ENCODE peak calls at places on chromosomes 5 and 9, in seven cellular contexts. J, X, E, A, U, T and V are unnamed samples.

GRCh38 chr5:177430972-177431316 is 4.5 kb downstream of the GRK6 start:
- DNase-seq in J (no peak), X (no peak), E (no peak), A (no peak), U (no peak), T (no peak), V (no peak)

GRCh38 chr5:33933723-33934544 is 2.3 kb upstream of the RXFP3 start:
- DNase-seq in J (no peak), X (peak), E (no peak), A (no peak), U (no peak), T (no peak), V (no peak)

GRCh38 chr9:134562146-134562753 is 79.4 kb upstream of the COL5A1 start:
- DNase-seq in J (no peak), X (no peak), E (no peak), A (no peak), U (no peak), T (no peak), V (no peak)

GRCh38 chr5:139275536-139276297 is 17.8 kb upstream of the MATR3 start:
- DNase-seq in J (peak), X (no peak), E (no peak), A (no peak), U (no peak), T (peak), V (no peak)

GRCh38 chr9:108259917-108260675 is 595.7 kb downstream of the ACTL7B start:
- DNase-seq in J (no peak), X (no peak), E (no peak), A (no peak), U (no peak), T (no peak), V (no peak)

GRCh38 chr5:116733995-116734716 is 159.5 kb upstream of the SEMA6A start:
- DNase-seq in J (no peak), X (no peak), E (no peak), A (no peak), U (no peak), T (no peak), V (no peak)

GRCh38 chr5:98767563-98767962 is 5.9 kb upstream of the RGMB start:
- DNase-seq in J (no peak), X (no peak), E (no peak), A (no peak), U (no peak), T (no peak), V (no peak)

GRCh38 chr5:72268753-72269410 is 51.2 kb downstream of the MRPS27 start:
- DNase-seq in J (peak), X (no peak), E (peak), A (peak), U (peak), T (peak), V (no peak)

GRCh38 chr9:127927457-127928231 is 2.9 kb downstream of the PIP5KL1 start:
- DNase-seq in J (no peak), X (no peak), E (no peak), A (peak), U (peak), T (peak), V (no peak)

GRCh38 chr9:100579665-100580064 is 1.8 kb downstream of the CAVIN4 start:
- DNase-seq in J (no peak), X (no peak), E (no peak), A (no peak), U (no peak), T (no peak), V (no peak)

GRCh38 chr5:124754206-124754927 is 7.9 kb upstream of the ZNF608 start:
- DNase-seq in J (no peak), X (no peak), E (no peak), A (no peak), U (no peak), T (no peak), V (no peak)

GRCh38 chr5:159226451-159226850 is 17.1 kb upstream of the RNF145 start:
- DNase-seq in J (peak), X (no peak), E (no peak), A (no peak), U (no peak), T (no peak), V (no peak)

GRCh38 chr9:91589101-91589553 is 165.5 kb upstream of the NFIL3 start:
- DNase-seq in J (no peak), X (peak), E (no peak), A (no peak), U (no peak), T (no peak), V (no peak)

GRCh38 chr5:172251419-172251818 is 32.1 kb downstream of the UBTD2 start:
- DNase-seq in J (no peak), X (no peak), E (no peak), A (no peak), U (no peak), T (no peak), V (no peak)

GRCh38 chr9:90365646-90366045 is 277.0 kb downstream of the DIRAS2 start:
- DNase-seq in J (no peak), X (no peak), E (peak), A (no peak), U (no peak), T (no peak), V (no peak)

GRCh38 chr5:176771102-176771845 is 39.1 kb upstream of the UNC5A start:
- DNase-seq in J (no peak), X (no peak), E (no peak), A (no peak), U (no peak), T (no peak), V (no peak)

GRCh38 chr5:138793481-138794010 is 40.3 kb downstream of the CTNNA1 start:
- DNase-seq in J (no peak), X (no peak), E (no peak), A (no peak), U (no peak), T (no peak), V (no peak)

GRCh38 chr5:137734962-137735530 is 843 bp downstream of the KLHL3 start:
- DNase-seq in J (no peak), X (no peak), E (peak), A (no peak), U (no peak), T (no peak), V (no peak)

GRCh38 chr9:83978992-83979811 is 813 bp downstream of the HNRNPK start:
- DNase-seq in J (peak), X (no peak), E (peak), A (no peak), U (peak), T (peak), V (no peak)

GRCh38 chr5:35672995-35673394 is 55.3 kb downstream of the SPEF2 start:
- DNase-seq in J (no peak), X (no peak), E (no peak), A (no peak), U (no peak), T (no peak), V (no peak)

GRCh38 chr9:33988219-33988890 is 60.3 kb downstream of the UBAP2 start:
- DNase-seq in J (no peak), X (peak), E (no peak), A (no peak), U (no peak), T (no peak), V (no peak)

GRCh38 chr5:154892370-154892771 is 33.9 kb downstream of the CNOT8 start:
- DNase-seq in J (no peak), X (no peak), E (no peak), A (no peak), U (no peak), T (no peak), V (no peak)

GRCh38 chr9:137126786-137127185 is 12.2 kb upstream of the GRIN1 start:
- DNase-seq in J (no peak), X (no peak), E (no peak), A (no peak), U (no peak), T (no peak), V (no peak)
- TF ChIP-seq SIN3A in J (no peak), X (no peak), E (no peak), A (no peak), U (no peak), T (no peak), V (no peak)

GRCh38 chr9:115367780-115368179 is 249.8 kb upstream of the TNC start:
- DNase-seq in J (no peak), X (no peak), E (no peak), A (no peak), U (no peak), T (no peak), V (no peak)
- TF ChIP-seq SIN3A in J (no peak), X (no peak), E (no peak), A (no peak), U (no peak), T (no peak), V (no peak)

GRCh38 chr5:148176480-148176879 is 8.1 kb downstream of the SPINK14 start:
- DNase-seq in J (no peak), X (no peak), E (no peak), A (no peak), U (no peak), T (no peak), V (no peak)

GRCh38 chr5:148166550-148167283 is 1.6 kb upstream of the SPINK14 start:
- DNase-seq in J (no peak), X (no peak), E (no peak), A (no peak), U (no peak), T (no peak), V (no peak)

GRCh38 chr5:148168246-148168645 is at the start of gene SPINK14:
- DNase-seq in J (no peak), X (no peak), E (no peak), A (no peak), U (no peak), T (no peak), V (no peak)

GRCh38 chr5:148172377-148172776 is 4.0 kb downstream of the SPINK14 start:
- DNase-seq in J (no peak), X (no peak), E (no peak), A (no peak), U (no peak), T (no peak), V (no peak)
- TF ChIP-seq SIN3A in J (no peak), X (no peak), E (no peak), A (no peak), U (no peak), T (no peak), V (no peak)

GRCh38 chr5:106397700-106398099 is 1273.0 kb downstream of the EFNA5 start:
- DNase-seq in J (no peak), X (no peak), E (no peak), A (peak), U (no peak), T (no peak), V (peak)

GRCh38 chr5:106393276-106393675 is 1277.5 kb downstream of the EFNA5 start:
- DNase-seq in J (no peak), X (no peak), E (no peak), A (no peak), U (no peak), T (no peak), V (no peak)

DNA sequence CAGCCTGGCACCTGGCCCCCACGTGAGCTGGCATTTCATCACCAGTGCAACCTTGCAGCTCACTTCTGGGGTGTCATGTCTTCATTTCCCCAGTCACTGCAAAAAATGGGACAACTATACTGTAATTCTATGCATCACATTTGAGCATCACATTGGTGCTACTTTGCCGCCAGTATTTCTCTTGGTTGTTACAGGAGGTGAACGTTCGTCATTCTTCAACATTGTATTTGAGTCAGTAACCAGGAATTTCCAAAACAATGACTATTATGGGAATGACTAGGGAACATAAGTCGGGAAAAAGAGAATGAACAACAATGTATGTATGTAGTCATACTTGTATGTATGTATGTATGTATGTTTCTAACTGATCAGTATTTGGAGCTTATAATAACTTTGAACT is 1278.0 kb downstream of the EFNA5 start:
- DNase-seq in J (no peak), X (no peak), E (no peak), A (no peak), U (no peak), T (no peak), V (no peak)
- TF ChIP-seq SIN3A in J (no peak), X (no peak), E (no peak), A (no peak), U (no peak), T (no peak), V (no peak)